ENCODE peak calls at places on chromosomes 1 and 21, in six cellular contexts. S is cardiac muscle cell, X is OCI-LY7, I is mucosa of descending colon, Z is HAP-1, F is SJSA1. C is an unnamed sample. For H3K36me3, the result is how much of the 10 kb centered on the place peaks cover.

GRCh38 chr1:236365999-236366570 is 28.0 kb upstream of the EDARADD start:
- DNase-seq in Z (no peak), X (no peak), S (no peak), F (no peak), I (no peak), C (no peak)

GRCh38 chr1:17908945-17909344 is 153.8 kb downstream of the ACTL8 start:
- DNase-seq in X (no peak), Z (no peak), F (no peak), S (no peak), I (no peak), C (no peak)

GRCh38 chr21:26389971-26390641 is 183.0 kb downstream of the CYYR1 start:
- DNase-seq in I (no peak), F (no peak), Z (no peak), X (no peak), S (peak), C (no peak)

GRCh38 chr21:37060296-37060695 is 12.6 kb downstream of the PIGP start:
- DNase-seq in F (peak), X (peak), Z (peak), S (peak), I (peak), C (no peak)

GRCh38 chr1:219880765-219881457 is 47.4 kb downstream of the SLC30A10 start:
- DNase-seq in F (no peak), S (no peak), X (no peak), I (no peak), Z (no peak), C (no peak)

GRCh38 chr1:3403011-3403345 is 51.5 kb upstream of the ARHGEF16 start:
- DNase-seq in F (no peak), I (no peak), Z (no peak), X (no peak), S (no peak), C (no peak)

GRCh38 chr21:21156397-21156796 is 158.2 kb downstream of the NCAM2 start:
- DNase-seq in S (no peak), X (no peak), Z (no peak), I (no peak), F (no peak), C (no peak)

GRCh38 chr1:3564921-3565831 is 46.1 kb downstream of the MEGF6 start:
- DNase-seq in I (peak), Z (peak), S (peak), F (no peak), X (peak), C (peak)

GRCh38 chr1:113488576-113489177 is 98.4 kb downstream of the MAGI3 start:
- DNase-seq in Z (no peak), X (no peak), S (no peak), I (no peak), F (no peak), C (no peak)

GRCh38 chr1:155466996-155467395 is 95.6 kb downstream of the ASH1L start:
- DNase-seq in X (no peak), F (peak), S (no peak), I (no peak), Z (no peak), C (no peak)

GRCh38 chr1:199639453-199639852 is 388.1 kb upstream of the NR5A2 start:
- DNase-seq in I (no peak), X (no peak), F (no peak), S (no peak), Z (peak), C (no peak)

GRCh38 chr1:89587728-89588127 is 45.2 kb upstream of the LRRC8C start:
- DNase-seq in I (no peak), F (no peak), X (no peak), S (no peak), Z (no peak), C (no peak)

GRCh38 chr1:10623391-10624145 is 148.8 kb downstream of the PEX14 start:
- DNase-seq in Z (no peak), S (no peak), I (no peak), X (no peak), F (no peak), C (no peak)

DNA sequence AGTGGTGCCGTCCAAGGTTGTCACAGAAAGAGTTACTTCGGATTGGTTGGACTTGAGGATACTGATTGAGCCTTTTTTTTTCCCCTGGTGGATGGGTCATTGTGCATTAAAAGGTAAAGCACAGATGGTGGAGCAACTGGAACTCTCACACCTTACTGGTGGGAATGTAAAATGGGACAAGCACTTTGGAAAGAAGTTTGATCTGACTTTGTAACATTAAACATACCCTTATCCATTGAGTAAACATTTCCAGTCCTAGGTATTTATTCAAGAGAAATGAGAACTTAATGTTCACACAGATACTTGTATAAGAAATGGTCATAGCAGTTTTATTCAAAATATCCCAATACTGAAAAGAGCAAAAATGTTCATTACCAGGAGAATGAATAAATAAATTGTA is 14.9 kb downstream of the PLA2G2A start:
- DNase-seq in Z (no peak), F (no peak), X (no peak), S (no peak), I (no peak), C (no peak)
- H3K36me3 ChIP-seq in Z (under half), F (under half), X (under half), S (under half), I (under half), C (under half)

GRCh38 chr1:203011582-203011981 is 4.4 kb downstream of the TMEM183A start:
- DNase-seq in S (no peak), F (no peak), Z (no peak), X (no peak), I (no peak), C (no peak)
- H3K36me3 ChIP-seq in S (half or more), F (half or more), Z (half or more), X (half or more), I (under half), C (under half)

DNA sequence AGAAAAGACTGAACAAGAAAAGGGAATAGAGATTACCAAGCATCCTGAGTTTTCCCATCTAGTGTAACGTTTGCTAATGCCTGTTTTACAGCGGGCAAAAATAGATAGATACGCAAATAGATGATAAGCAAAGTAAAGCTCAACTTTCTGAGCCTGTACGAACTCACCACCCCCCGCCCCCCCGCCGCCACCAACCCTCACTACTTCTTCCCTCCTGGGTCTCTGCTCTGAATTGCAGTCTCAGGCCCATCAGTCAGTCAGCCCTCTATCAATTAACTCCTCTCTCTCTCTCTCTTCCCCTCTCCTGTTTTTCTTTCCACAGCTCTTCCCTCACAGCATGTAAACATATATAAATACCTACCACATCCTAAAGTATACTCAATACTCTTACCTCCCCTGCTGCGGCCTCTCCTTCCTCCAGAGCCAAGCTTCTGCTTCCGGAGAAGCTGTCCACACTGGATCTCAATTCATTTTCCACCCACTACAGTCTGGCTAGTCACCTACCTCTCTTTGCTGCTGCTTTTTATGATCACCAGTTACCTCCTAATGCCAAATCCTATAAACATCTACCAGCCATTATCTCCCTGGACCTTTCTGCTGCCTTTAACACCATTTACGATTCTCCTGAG is 64.6 kb downstream of the CAPN2 start:
- DNase-seq in Z (no peak), S (no peak), F (peak), I (no peak), X (no peak), C (no peak)
- H3K36me3 ChIP-seq in Z (half or more), S (under half), F (half or more), I (under half), X (under half), C (under half)

GRCh38 chr1:5868931-5869500 is 123.2 kb downstream of the NPHP4 start:
- DNase-seq in I (no peak), S (no peak), Z (no peak), F (no peak), X (no peak), C (no peak)
- H3K36me3 ChIP-seq in I (under half), S (under half), Z (under half), F (under half), X (under half), C (under half)

GRCh38 chr1:20739225-20739624 is 6.7 kb upstream of the SH2D5 start:
- DNase-seq in X (no peak), I (no peak), F (no peak), Z (no peak), S (no peak), C (no peak)

DNA sequence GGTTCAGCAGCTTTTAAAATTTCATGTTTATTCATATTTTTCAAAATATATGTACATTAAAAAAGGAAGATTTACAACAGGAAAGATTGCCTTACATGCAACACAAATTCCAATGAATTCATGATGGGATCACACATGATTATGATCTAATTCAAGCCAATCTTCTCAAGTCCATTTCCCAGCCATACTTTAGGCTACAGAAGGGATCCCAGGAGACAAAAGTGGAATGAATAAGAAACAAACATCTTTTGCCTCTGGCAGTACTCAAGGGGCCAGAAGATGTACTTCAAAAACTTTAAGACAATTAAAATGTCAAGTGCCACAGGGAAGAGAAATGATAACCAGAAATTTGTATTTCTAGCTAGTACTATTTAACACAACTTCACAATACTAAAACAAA is 10.2 kb upstream of the SH2D5 start:
- DNase-seq in I (no peak), F (no peak), Z (no peak), X (no peak), S (no peak), C (no peak)
- H3K36me3 ChIP-seq in I (under half), F (half or more), Z (half or more), X (half or more), S (half or more), C (under half)

GRCh38 chr1:23074012-23074411 is 54.7 kb downstream of the KDM1A start:
- DNase-seq in F (no peak), S (no peak), Z (no peak), I (no peak), X (no peak), C (no peak)
- H3K36me3 ChIP-seq in F (half or more), S (half or more), Z (half or more), I (under half), X (half or more), C (under half)

DNA sequence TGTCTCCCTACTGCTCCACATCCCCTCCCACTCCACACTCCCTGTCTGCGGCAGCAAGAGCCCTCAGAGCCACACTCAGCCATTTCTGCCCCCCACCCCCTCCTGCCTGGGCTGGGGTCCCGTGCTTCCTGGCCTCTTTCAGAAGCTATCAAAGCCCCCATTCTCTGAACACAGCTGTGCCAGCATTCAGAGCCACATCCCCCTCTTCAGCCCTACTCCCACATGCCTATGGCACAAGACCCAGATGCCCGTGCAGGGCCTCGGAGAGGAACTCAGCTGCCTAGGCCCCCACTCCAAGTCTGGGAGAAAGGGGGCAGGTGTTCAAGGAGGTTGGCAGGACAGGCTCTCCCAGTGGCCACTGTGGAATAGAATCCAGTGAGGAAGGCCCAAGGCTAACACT is 3.7 kb upstream of the BCAN start:
- DNase-seq in F (no peak), I (no peak), Z (no peak), X (no peak), S (no peak), C (no peak)
- H3K36me3 ChIP-seq in F (under half), I (under half), Z (under half), X (under half), S (under half), C (under half)